ENCODE peak calls at places on chromosome 15, in four cellular contexts. X is NCI-H1694, Z is NCI-H1930, C is A549. I is an unnamed sample.

GRCh38 chr15:62403164-62403809 is 238.2 kb upstream of the C2CD4B start:
- DNase-seq in X (no peak), Z (no peak), C (peak), I (peak)

GRCh38 chr15:101314726-101315125 is 19.7 kb upstream of the SNRPA1 start:
- DNase-seq in X (no peak), Z (no peak), C (no peak), I (no peak)

GRCh38 chr15:42679285-42680141 is 57.4 kb downstream of the CDAN1 start:
- DNase-seq in X (no peak), Z (no peak), C (peak), I (no peak)

GRCh38 chr15:70526221-70526973 is 237.0 kb downstream of the UACA start:
- DNase-seq in X (peak), Z (peak), C (peak), I (no peak)

GRCh38 chr15:98442379-98442833 is 205.9 kb upstream of the IGF1R start:
- DNase-seq in X (no peak), Z (peak), C (peak), I (peak)

GRCh38 chr15:89462198-89462912 is 34.0 kb downstream of the RHCG start:
- DNase-seq in X (no peak), Z (no peak), C (peak), I (no peak)

GRCh38 chr15:47792231-47792630 is 74.9 kb downstream of the SEMA6D start:
- DNase-seq in X (no peak), Z (no peak), C (no peak), I (no peak)

GRCh38 chr15:35307026-35307425 is 221.9 kb upstream of the NANOGP8 start:
- DNase-seq in X (no peak), Z (no peak), C (no peak), I (no peak)

GRCh38 chr15:43067717-43068461 is 37.9 kb downstream of the UBR1 start:
- DNase-seq in X (no peak), Z (no peak), C (no peak), I (no peak)

GRCh38 chr15:60379466-60380274 is 18.1 kb downstream of the ANXA2 start:
- DNase-seq in X (no peak), Z (no peak), C (peak), I (peak)

GRCh38 chr15:77546050-77546501 is 86.6 kb downstream of the LINGO1 start:
- DNase-seq in X (no peak), Z (no peak), C (peak), I (peak)

GRCh38 chr15:63968122-63968524 is 78.2 kb downstream of the DAPK2 start:
- DNase-seq in X (no peak), Z (no peak), C (no peak), I (no peak)